ENCODE peak calls at places on chromosomes 5 and 9, in four cellular contexts. G, L, F and K are unnamed samples.

GRCh38 chr5:16644301-16644889 is 27.6 kb upstream of the RETREG1 start:
- DNase-seq in G (no peak), L (no peak), F (no peak), K (no peak)

GRCh38 chr5:171137768-171138540 is 171.1 kb upstream of the TLX3 start:
- DNase-seq in F (peak; percentile 19), L (no peak), G (no peak), K (no peak)

GRCh38 chr9:2809692-2810423 is 34.0 kb downstream of the PUM3 start:
- DNase-seq in G (no peak), F (peak; percentile 85), L (no peak), K (peak; percentile 89)

GRCh38 chr5:169781452-169782345 is 144.6 kb downstream of the DOCK2 start:
- DNase-seq in F (no peak), L (no peak), G (no peak), K (no peak)

GRCh38 chr9:78788101-78788500 is 491.2 kb downstream of the PSAT1 start:
- DNase-seq in G (no peak), F (no peak), L (no peak), K (no peak)

GRCh38 chr5:161372682-161373344 is 173.7 kb downstream of the GABRB2 start:
- DNase-seq in L (no peak), G (peak; percentile 42), F (no peak), K (no peak)

GRCh38 chr5:138824924-138825863 is 49.9 kb downstream of the LRRTM2 start:
- DNase-seq in L (no peak), F (peak; percentile 11), G (no peak), K (peak; percentile 7)

GRCh38 chr9:76877961-76878360 is 28.0 kb downstream of the PRUNE2 start:
- DNase-seq in G (no peak), L (no peak), F (no peak), K (no peak)

GRCh38 chr9:127589955-127590370 is 22.1 kb upstream of the STXBP1 start:
- DNase-seq in G (no peak), L (peak; percentile 74), F (peak; percentile 81), K (peak; percentile 70)

GRCh38 chr9:133715866-133716563 is 22.1 kb downstream of the SARDH start:
- DNase-seq in G (no peak), L (peak; percentile 61), F (no peak), K (peak; percentile 60)

GRCh38 chr9:35515766-35516165 is 25.9 kb downstream of the RUSC2 start:
- DNase-seq in L (no peak), F (peak; percentile 64), G (no peak), K (no peak)

GRCh38 chr5:158679221-158679641 is 420.5 kb downstream of the EBF1 start:
- DNase-seq in F (no peak), G (no peak), L (no peak), K (no peak)

GRCh38 chr5:179345429-179346321 is at the start of gene ADAMTS2:
- DNase-seq in G (no peak), L (peak; percentile 65), F (no peak), K (no peak)

GRCh38 chr9:77649109-77649812 is 1.1 kb upstream of the GNA14 start:
- DNase-seq in L (no peak), F (peak; percentile 32), G (no peak), K (peak; percentile 19)

GRCh38 chr5:43193171-43193951 is 1.3 kb downstream of the NIM1K start:
- DNase-seq in G (no peak), F (peak; percentile 78), L (no peak), K (peak; percentile 34)

GRCh38 chr9:127813739-127814226 is 11.1 kb downstream of the FPGS start:
- DNase-seq in F (no peak), G (no peak), L (no peak), K (peak; percentile 44)

GRCh38 chr5:88952996-88953643 is 70.1 kb upstream of the MEF2C start:
- DNase-seq in G (no peak), L (no peak), F (no peak), K (no peak)
- TF ChIP-seq ESRRA in G (no peak), L (no peak), F (no peak), K (no peak)

DNA sequence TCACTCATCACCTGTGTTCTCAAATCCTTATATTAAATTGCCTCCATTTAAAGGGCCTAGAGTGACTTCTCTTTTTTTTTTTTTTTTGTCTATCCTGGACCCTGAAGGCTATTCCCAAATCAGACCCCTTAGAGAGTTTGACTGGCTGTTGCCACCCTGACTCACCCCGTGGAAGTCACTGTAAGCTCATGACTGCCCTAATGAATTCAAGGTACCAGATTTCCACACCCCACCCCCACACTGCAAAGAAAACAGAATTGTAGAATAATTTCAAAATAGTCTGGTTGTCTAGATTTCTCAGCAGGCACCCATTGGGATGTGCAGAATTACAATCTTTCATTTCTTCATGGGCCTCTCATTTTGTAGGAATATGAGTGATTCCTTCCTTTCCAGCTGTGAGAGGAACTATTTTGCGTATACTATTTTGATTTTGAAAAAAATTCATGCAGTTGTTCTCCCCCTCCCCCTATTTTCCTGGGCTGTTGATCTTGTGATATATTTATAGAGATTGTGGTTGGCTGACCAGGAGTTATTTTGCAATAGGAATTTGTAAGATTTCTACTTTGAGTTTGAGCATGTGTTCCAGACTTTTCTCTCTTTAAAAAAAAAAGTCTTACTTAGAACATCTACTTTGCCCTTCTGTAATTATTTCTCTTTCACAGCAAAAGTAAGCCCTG is 79.1 kb downstream of the ZNF618 start:
- DNase-seq in G (no peak), L (no peak), F (no peak), K (no peak)
- TF ChIP-seq ESRRA in G (no peak), L (no peak), F (no peak), K (no peak)

GRCh38 chr9:5784526-5785315 is 48.2 kb downstream of the ERMP1 start:
- DNase-seq in F (no peak), L (no peak), G (no peak), K (no peak)

GRCh38 chr9:5787759-5788329 is 45.1 kb downstream of the ERMP1 start:
- DNase-seq in G (no peak), F (no peak), L (no peak), K (no peak)

GRCh38 chr9:5787220-5787619 is 45.7 kb downstream of the ERMP1 start:
- DNase-seq in G (no peak), L (no peak), F (no peak), K (no peak)

GRCh38 chr9:5783982-5784381 is 48.9 kb downstream of the ERMP1 start:
- DNase-seq in G (no peak), F (no peak), L (no peak), K (peak; percentile 41)

GRCh38 chr9:5786370-5787127 is 46.4 kb downstream of the ERMP1 start:
- DNase-seq in L (no peak), F (no peak), G (no peak), K (no peak)
- TF ChIP-seq ESRRA in L (no peak), F (no peak), G (no peak), K (no peak)

DNA sequence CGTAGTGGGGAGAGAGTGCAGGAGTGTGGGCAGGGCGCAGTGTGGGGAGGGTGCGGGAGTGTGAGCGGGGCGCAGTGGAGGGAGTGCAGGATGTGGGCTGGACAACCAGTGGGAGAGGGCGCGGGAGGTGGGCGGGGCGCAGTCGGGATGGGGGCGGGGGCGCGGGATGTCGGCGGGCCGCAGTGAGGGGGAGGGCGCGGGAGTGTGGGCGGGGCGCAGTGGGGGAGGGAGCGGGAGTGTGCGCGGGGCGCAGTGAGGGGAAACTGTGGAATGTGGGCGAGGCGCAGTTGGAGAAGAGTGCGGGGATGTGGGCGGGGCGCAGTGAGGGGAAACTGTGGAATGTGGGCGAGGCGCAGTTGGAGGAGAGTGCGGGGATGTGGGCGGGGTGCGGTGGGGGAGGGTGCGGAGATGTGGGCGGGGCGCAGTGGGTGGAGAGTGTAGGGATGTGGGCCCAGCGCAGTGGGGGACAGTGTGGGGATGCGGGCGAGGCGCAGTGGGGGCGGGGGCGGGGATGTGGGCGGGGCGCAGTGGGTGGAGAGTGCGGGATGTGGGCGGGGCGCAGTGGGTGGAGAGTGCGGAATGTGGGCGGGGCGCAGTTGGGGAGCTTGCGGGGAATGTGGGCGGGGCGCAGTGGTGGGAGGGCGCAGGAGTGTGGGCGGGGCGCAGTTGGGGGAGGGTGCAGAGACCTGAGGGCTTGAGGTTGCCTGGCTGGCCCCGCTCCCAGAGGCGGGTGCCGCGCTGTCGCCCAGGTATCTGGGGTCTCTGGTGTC is at the start of gene NXNL2:
- DNase-seq in L (peak; percentile 83), G (no peak), F (peak; percentile 93), K (no peak)
- TF ChIP-seq ESRRA in L (no peak), G (no peak), F (no peak), K (no peak)

DNA sequence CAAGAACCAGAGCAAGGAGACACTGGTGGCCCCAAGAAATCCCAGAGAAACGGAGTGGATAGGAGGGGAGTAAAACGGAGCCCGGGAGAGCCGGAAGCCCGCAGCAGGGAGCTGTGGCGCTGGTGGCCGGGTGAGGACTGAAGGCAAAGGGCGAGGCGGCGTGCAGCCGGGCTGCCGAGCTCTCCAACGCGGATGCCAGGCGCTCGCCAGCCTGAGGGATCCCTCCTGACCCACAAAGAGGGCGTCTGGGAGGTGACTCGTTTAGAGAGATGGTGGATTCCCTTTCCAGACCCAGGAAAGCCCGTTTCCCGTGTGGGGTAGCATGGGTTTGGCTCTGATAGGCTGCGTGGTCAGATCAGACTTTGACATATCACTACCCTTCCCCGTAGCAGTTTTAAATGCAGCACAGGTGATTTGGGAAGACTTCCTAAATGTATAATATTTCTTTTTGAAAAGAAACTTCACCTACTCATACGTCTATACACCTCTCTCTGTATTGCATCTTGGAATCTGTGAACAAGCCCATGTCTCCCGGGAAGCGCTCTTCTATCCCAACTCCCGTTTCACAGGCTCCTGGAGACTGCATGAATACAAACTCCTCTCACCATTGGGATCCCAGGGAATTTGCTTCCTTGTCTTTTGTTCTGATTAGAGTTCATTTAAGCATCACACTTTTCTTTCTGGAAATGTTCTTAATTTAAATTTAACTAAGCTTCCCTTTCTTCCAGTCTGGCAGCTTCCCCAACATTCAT is 158.1 kb downstream of the C9orf152 start:
- DNase-seq in L (peak; percentile 48), F (no peak), G (no peak), K (no peak)
- TF ChIP-seq ESRRA in L (no peak), F (no peak), G (no peak), K (no peak)

GRCh38 chr5:38889424-38889823 is 43.6 kb downstream of the OSMR start:
- DNase-seq in L (no peak), G (no peak), F (no peak), K (no peak)

GRCh38 chr5:38891563-38891962 is 45.8 kb downstream of the OSMR start:
- DNase-seq in L (no peak), G (no peak), F (no peak), K (no peak)

GRCh38 chr5:38883842-38884241 is 38.0 kb downstream of the OSMR start:
- DNase-seq in F (no peak), G (no peak), L (no peak), K (no peak)

GRCh38 chr5:38885208-38885607 is 39.4 kb downstream of the OSMR start:
- DNase-seq in F (no peak), G (no peak), L (no peak), K (no peak)

GRCh38 chr5:38888023-38888422 is 42.2 kb downstream of the OSMR start:
- DNase-seq in F (no peak), G (no peak), L (peak; percentile 55), K (no peak)
- TF ChIP-seq ESRRA in F (no peak), G (no peak), L (no peak), K (no peak)

GRCh38 chr5:174204914-174205313 is 159.4 kb downstream of the NSG2 start:
- DNase-seq in G (no peak), L (peak; percentile 83), F (no peak), K (no peak)
- TF ChIP-seq ESRRA in G (no peak), L (no peak), F (no peak), K (no peak)

GRCh38 chr9:110869931-110870330 is 168.3 kb downstream of the LPAR1 start:
- DNase-seq in L (no peak), G (no peak), F (no peak), K (no peak)

GRCh38 chr9:110864011-110864410 is 174.3 kb downstream of the LPAR1 start:
- DNase-seq in L (no peak), G (no peak), F (no peak), K (no peak)
- TF ChIP-seq ESRRA in L (no peak), G (no peak), F (no peak), K (no peak)